ENCODE peak calls at places on chromosomes 12 and 14, in seven cellular contexts. One of them, this sample, is unnamed. For H3K4me1, the result is how much of the 10 kb centered on the place peaks cover.

GRCh38 chr12:56413392-56413791 is 35.8 kb downstream of the TIMELESS start:
- DNase-seq in sigmoid colon: no peak
- DNase-seq in tibial nerve: no peak
- DNase-seq in adipocyte: no peak
- DNase-seq in cardiac muscle cell: no peak
- DNase-seq in ovary: no peak
- DNase-seq in CD8-positive, alpha-beta T cell: no peak
- DNase-seq in this sample: no peak

GRCh38 chr14:38409081-38409705 is 153.3 kb upstream of the CLEC14A start:
- DNase-seq in sigmoid colon: no peak
- DNase-seq in tibial nerve: no peak
- DNase-seq in adipocyte: no peak
- DNase-seq in cardiac muscle cell: no peak
- DNase-seq in ovary: no peak
- DNase-seq in CD8-positive, alpha-beta T cell: no peak
- DNase-seq in this sample: no peak

GRCh38 chr12:10722905-10723866 is at the start of gene YBX3:
- DNase-seq in sigmoid colon: peak
- DNase-seq in tibial nerve: peak
- DNase-seq in adipocyte: peak
- DNase-seq in cardiac muscle cell: peak
- DNase-seq in ovary: peak
- DNase-seq in CD8-positive, alpha-beta T cell: peak
- DNase-seq in this sample: peak

GRCh38 chr12:96811083-96811482 is 96.0 kb upstream of the NEDD1 start:
- DNase-seq in sigmoid colon: no peak
- DNase-seq in tibial nerve: no peak
- DNase-seq in adipocyte: peak
- DNase-seq in cardiac muscle cell: no peak
- DNase-seq in ovary: no peak
- DNase-seq in CD8-positive, alpha-beta T cell: no peak
- DNase-seq in this sample: peak

GRCh38 chr12:58833844-58834243 is 86.5 kb downstream of the LRIG3 start:
- DNase-seq in sigmoid colon: no peak
- DNase-seq in tibial nerve: no peak
- DNase-seq in adipocyte: no peak
- DNase-seq in cardiac muscle cell: no peak
- DNase-seq in ovary: no peak
- DNase-seq in CD8-positive, alpha-beta T cell: no peak
- DNase-seq in this sample: peak

GRCh38 chr12:75632452-75632851 is 121.0 kb upstream of the KRR1 start:
- DNase-seq in sigmoid colon: no peak
- DNase-seq in tibial nerve: no peak
- DNase-seq in adipocyte: no peak
- DNase-seq in cardiac muscle cell: no peak
- DNase-seq in ovary: no peak
- DNase-seq in CD8-positive, alpha-beta T cell: no peak
- DNase-seq in this sample: peak

GRCh38 chr14:68368850-68369249 is 424.0 kb downstream of the ZFP36L1 start:
- DNase-seq in sigmoid colon: no peak
- DNase-seq in tibial nerve: no peak
- DNase-seq in adipocyte: no peak
- DNase-seq in cardiac muscle cell: no peak
- DNase-seq in ovary: no peak
- DNase-seq in CD8-positive, alpha-beta T cell: no peak
- DNase-seq in this sample: no peak

GRCh38 chr12:117518594-117519270 is 157.3 kb upstream of the NOS1 start:
- DNase-seq in sigmoid colon: no peak
- DNase-seq in tibial nerve: no peak
- DNase-seq in adipocyte: no peak
- DNase-seq in cardiac muscle cell: no peak
- DNase-seq in ovary: no peak
- DNase-seq in CD8-positive, alpha-beta T cell: no peak
- DNase-seq in this sample: no peak

GRCh38 chr12:110557300-110557699 is 25.8 kb downstream of the PPTC7 start:
- DNase-seq in sigmoid colon: no peak
- DNase-seq in tibial nerve: no peak
- DNase-seq in adipocyte: no peak
- DNase-seq in cardiac muscle cell: no peak
- DNase-seq in ovary: no peak
- DNase-seq in CD8-positive, alpha-beta T cell: no peak
- DNase-seq in this sample: no peak

GRCh38 chr12:110554184-110554583 is 28.9 kb downstream of the PPTC7 start:
- DNase-seq in sigmoid colon: no peak
- DNase-seq in tibial nerve: no peak
- DNase-seq in adipocyte: no peak
- DNase-seq in cardiac muscle cell: no peak
- DNase-seq in ovary: no peak
- DNase-seq in CD8-positive, alpha-beta T cell: no peak
- DNase-seq in this sample: no peak

GRCh38 chr12:110555509-110556406 is 27.4 kb downstream of the PPTC7 start:
- DNase-seq in sigmoid colon: no peak
- DNase-seq in tibial nerve: no peak
- DNase-seq in adipocyte: peak
- DNase-seq in cardiac muscle cell: no peak
- DNase-seq in ovary: no peak
- DNase-seq in CD8-positive, alpha-beta T cell: no peak
- DNase-seq in this sample: peak

GRCh38 chr12:110560048-110560447 is 23.1 kb downstream of the PPTC7 start:
- DNase-seq in sigmoid colon: no peak
- DNase-seq in tibial nerve: no peak
- DNase-seq in adipocyte: no peak
- DNase-seq in cardiac muscle cell: no peak
- DNase-seq in ovary: no peak
- DNase-seq in CD8-positive, alpha-beta T cell: no peak
- DNase-seq in this sample: no peak

DNA sequence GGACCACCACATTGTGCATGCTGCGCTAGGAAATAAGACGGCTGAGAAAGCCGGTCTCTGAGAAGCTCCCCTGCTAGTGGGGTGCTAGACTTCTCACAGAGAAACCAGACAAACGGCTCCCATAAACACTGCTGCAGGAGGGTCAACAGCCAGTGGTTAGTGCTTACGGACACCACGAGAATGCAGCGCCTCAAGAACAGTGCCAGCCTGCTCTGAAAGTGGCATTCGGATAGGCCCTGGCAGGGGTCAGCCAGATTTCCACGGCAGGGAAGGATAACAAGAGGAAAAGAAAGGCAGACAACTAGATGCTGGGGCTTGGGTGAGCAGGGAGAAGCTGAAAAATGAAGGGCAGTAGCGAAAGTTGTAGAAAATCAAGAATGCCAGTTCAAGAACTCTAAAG is 26.4 kb downstream of the PPTC7 start:
- DNase-seq in sigmoid colon: no peak
- DNase-seq in tibial nerve: no peak
- DNase-seq in adipocyte: no peak
- DNase-seq in cardiac muscle cell: no peak
- DNase-seq in ovary: no peak
- DNase-seq in CD8-positive, alpha-beta T cell: no peak
- DNase-seq in this sample: no peak
- H3K4me1 ChIP-seq in sigmoid colon: half or more
- H3K4me1 ChIP-seq in tibial nerve: half or more
- H3K4me1 ChIP-seq in adipocyte: half or more
- H3K4me1 ChIP-seq in cardiac muscle cell: under half
- H3K4me1 ChIP-seq in ovary: under half
- H3K4me1 ChIP-seq in CD8-positive, alpha-beta T cell: under half
- H3K4me1 ChIP-seq in this sample: under half

DNA sequence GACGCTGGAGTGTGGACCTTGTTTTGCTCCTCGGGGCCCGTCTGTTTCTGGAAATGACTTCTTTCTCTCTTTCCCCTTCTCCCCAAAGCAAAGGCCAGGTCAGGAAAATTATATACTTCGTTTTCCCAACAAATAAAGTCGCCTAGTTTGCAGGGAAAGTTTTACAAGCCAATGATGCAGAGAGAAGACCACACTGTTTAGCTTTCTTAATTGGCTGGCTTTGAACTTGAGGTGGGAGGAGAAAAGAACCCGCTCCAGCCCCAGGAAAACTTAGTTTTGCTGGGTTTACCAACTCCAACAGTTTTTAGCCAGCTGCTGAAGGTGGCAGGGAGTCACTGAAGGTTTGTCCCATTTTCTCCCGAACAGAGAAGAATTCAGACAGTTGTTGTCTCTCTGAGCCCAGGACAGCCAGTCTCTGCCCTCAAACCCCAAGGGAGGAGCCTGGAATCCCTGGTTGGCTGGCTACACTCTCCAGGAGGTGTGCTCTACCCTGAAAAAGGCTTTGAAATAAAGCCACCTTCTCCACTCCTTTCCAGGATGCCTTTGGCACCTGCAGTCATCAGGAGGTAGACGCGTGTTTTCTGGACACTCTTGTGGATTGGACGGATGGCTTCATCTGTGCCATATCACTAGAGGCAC is 24.8 kb downstream of the BCL11B start:
- DNase-seq in sigmoid colon: no peak
- DNase-seq in tibial nerve: no peak
- DNase-seq in adipocyte: no peak
- DNase-seq in cardiac muscle cell: no peak
- DNase-seq in ovary: no peak
- DNase-seq in CD8-positive, alpha-beta T cell: no peak
- DNase-seq in this sample: no peak
- H3K4me1 ChIP-seq in sigmoid colon: under half
- H3K4me1 ChIP-seq in tibial nerve: under half
- H3K4me1 ChIP-seq in adipocyte: under half
- H3K4me1 ChIP-seq in cardiac muscle cell: under half
- H3K4me1 ChIP-seq in ovary: under half
- H3K4me1 ChIP-seq in CD8-positive, alpha-beta T cell: half or more
- H3K4me1 ChIP-seq in this sample: half or more

DNA sequence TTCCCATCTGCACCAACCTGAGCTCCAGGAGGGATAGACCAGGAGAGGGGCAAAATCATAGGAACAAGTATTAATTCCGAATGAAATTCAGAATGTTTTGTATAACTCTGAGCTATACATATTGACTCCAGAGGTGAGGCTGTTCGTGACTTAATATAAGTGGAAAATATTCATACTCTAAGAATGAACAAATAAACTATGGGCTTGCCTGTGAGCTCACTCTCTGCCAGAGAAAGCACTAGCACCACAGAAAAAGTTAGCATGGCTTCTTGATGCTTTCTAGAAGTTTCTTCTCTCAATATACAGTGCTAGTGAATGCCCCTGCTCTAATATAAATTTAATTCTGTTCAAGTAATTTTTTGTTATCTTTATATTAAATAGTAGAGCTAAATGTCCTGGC is 1536.4 kb upstream of the FLRT2 start:
- DNase-seq in sigmoid colon: no peak
- DNase-seq in tibial nerve: no peak
- DNase-seq in adipocyte: no peak
- DNase-seq in cardiac muscle cell: no peak
- DNase-seq in ovary: no peak
- DNase-seq in CD8-positive, alpha-beta T cell: no peak
- DNase-seq in this sample: no peak
- H3K4me1 ChIP-seq in sigmoid colon: under half
- H3K4me1 ChIP-seq in tibial nerve: under half
- H3K4me1 ChIP-seq in adipocyte: under half
- H3K4me1 ChIP-seq in cardiac muscle cell: under half
- H3K4me1 ChIP-seq in ovary: under half
- H3K4me1 ChIP-seq in CD8-positive, alpha-beta T cell: under half
- H3K4me1 ChIP-seq in this sample: under half

GRCh38 chr14:101963611-101964296 is 619 bp upstream of the DYNC1H1 start:
- DNase-seq in sigmoid colon: no peak
- DNase-seq in tibial nerve: no peak
- DNase-seq in adipocyte: no peak
- DNase-seq in cardiac muscle cell: no peak
- DNase-seq in ovary: peak
- DNase-seq in CD8-positive, alpha-beta T cell: no peak
- DNase-seq in this sample: no peak

GRCh38 chr14:101965796-101966718 is 1.7 kb downstream of the DYNC1H1 start:
- DNase-seq in sigmoid colon: no peak
- DNase-seq in tibial nerve: no peak
- DNase-seq in adipocyte: peak
- DNase-seq in cardiac muscle cell: no peak
- DNase-seq in ovary: no peak
- DNase-seq in CD8-positive, alpha-beta T cell: no peak
- DNase-seq in this sample: no peak

GRCh38 chr14:101966742-101967141 is 2.4 kb downstream of the DYNC1H1 start:
- DNase-seq in sigmoid colon: no peak
- DNase-seq in tibial nerve: no peak
- DNase-seq in adipocyte: no peak
- DNase-seq in cardiac muscle cell: no peak
- DNase-seq in ovary: no peak
- DNase-seq in CD8-positive, alpha-beta T cell: no peak
- DNase-seq in this sample: no peak

GRCh38 chr14:101964297-101965144 is at the start of gene DYNC1H1:
- DNase-seq in sigmoid colon: peak
- DNase-seq in tibial nerve: peak
- DNase-seq in adipocyte: peak
- DNase-seq in cardiac muscle cell: peak
- DNase-seq in ovary: peak
- DNase-seq in CD8-positive, alpha-beta T cell: peak
- DNase-seq in this sample: peak

GRCh38 chr14:101965145-101965531 is 765 bp downstream of the DYNC1H1 start:
- DNase-seq in sigmoid colon: peak
- DNase-seq in tibial nerve: peak
- DNase-seq in adipocyte: peak
- DNase-seq in cardiac muscle cell: peak
- DNase-seq in ovary: peak
- DNase-seq in CD8-positive, alpha-beta T cell: peak
- DNase-seq in this sample: peak
- H3K4me1 ChIP-seq in sigmoid colon: half or more
- H3K4me1 ChIP-seq in tibial nerve: half or more
- H3K4me1 ChIP-seq in adipocyte: under half
- H3K4me1 ChIP-seq in cardiac muscle cell: under half
- H3K4me1 ChIP-seq in ovary: under half
- H3K4me1 ChIP-seq in CD8-positive, alpha-beta T cell: under half
- H3K4me1 ChIP-seq in this sample: under half

DNA sequence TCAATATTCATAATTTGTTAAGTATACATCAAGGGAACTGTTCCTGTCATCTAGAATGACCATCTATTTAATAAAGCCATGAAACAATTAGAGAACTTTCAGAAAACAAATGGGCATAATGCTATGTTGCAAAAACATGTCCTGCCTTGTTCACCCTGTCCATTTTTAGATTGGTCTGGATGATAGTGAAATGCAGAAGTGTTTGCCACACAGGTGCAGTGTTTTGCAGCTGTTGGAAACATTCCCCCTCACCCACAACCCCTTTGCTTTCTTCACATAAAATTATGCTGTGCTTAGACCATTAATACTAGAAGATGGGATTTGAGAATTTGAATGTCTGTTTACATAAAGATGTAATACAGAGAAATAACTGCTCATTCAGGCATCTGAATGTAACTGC is 36.5 kb downstream of the LEMD3 start:
- DNase-seq in sigmoid colon: no peak
- DNase-seq in tibial nerve: no peak
- DNase-seq in adipocyte: no peak
- DNase-seq in cardiac muscle cell: no peak
- DNase-seq in ovary: no peak
- DNase-seq in CD8-positive, alpha-beta T cell: no peak
- DNase-seq in this sample: no peak
- H3K4me1 ChIP-seq in sigmoid colon: under half
- H3K4me1 ChIP-seq in tibial nerve: half or more
- H3K4me1 ChIP-seq in adipocyte: under half
- H3K4me1 ChIP-seq in cardiac muscle cell: under half
- H3K4me1 ChIP-seq in ovary: under half
- H3K4me1 ChIP-seq in CD8-positive, alpha-beta T cell: under half
- H3K4me1 ChIP-seq in this sample: under half

This sample was measured in A673.